ENCODE peak calls at places on chromosomes 12 and 14, in five cellular contexts. Y is stomach, Q is HL-60, J is AG04450, A is Panc1. E is an unnamed sample.

GRCh38 chr14:49339130-49339529 is 247.1 kb downstream of the RPS29 start:
- DNase-seq in A (no peak), Y (no peak), Q (no peak), J (no peak), E (no peak)

GRCh38 chr12:72679147-72679757 is 407.1 kb downstream of the TRHDE start:
- DNase-seq in Q (no peak), J (no peak), A (no peak), Y (no peak), E (no peak)

GRCh38 chr14:22657861-22658260 is 13.7 kb upstream of the OR6J1 start:
- DNase-seq in J (no peak), A (no peak), Q (no peak), Y (no peak), E (peak; percentile 26)

GRCh38 chr14:21090194-21090939 is 8.1 kb downstream of the ZNF219 start:
- DNase-seq in Y (no peak), A (no peak), J (no peak), Q (no peak), E (no peak)

GRCh38 chr12:84502907-84503787 is 409.5 kb downstream of the SLC6A15 start:
- DNase-seq in J (peak; percentile 55), Y (peak; percentile 30), A (peak; percentile 25), Q (peak; percentile 7), E (peak; percentile 47)

GRCh38 chr14:89004195-89004594 is 179.7 kb downstream of the TTC8 start:
- DNase-seq in J (peak; percentile 34), A (no peak), Y (no peak), Q (no peak), E (no peak)

GRCh38 chr14:74579447-74580274 is 32.4 kb downstream of the LTBP2 start:
- DNase-seq in A (no peak), Y (no peak), J (peak; percentile 69), Q (no peak), E (peak; percentile 81)

GRCh38 chr12:68781728-68782127 is 26.2 kb upstream of the MDM2 start:
- DNase-seq in J (no peak), Q (no peak), A (no peak), Y (no peak), E (no peak)

GRCh38 chr14:99936738-99937474 is 128.3 kb upstream of the EVL start:
- DNase-seq in Y (no peak), A (no peak), Q (no peak), J (no peak), E (no peak)
- TF ChIP-seq CTCF in Y (no peak), A (no peak), Q (no peak), J (no peak), E (no peak)

GRCh38 chr12:122520676-122521075 is 6.1 kb downstream of the RSRC2 start:
- DNase-seq in Q (no peak), Y (no peak), J (no peak), A (no peak), E (no peak)

GRCh38 chr12:122519418-122519817 is 7.3 kb downstream of the RSRC2 start:
- DNase-seq in A (no peak), Y (no peak), Q (no peak), J (no peak), E (no peak)

GRCh38 chr12:122516544-122517361 is 10.0 kb downstream of the RSRC2 start:
- DNase-seq in J (no peak), Q (no peak), A (no peak), Y (no peak), E (no peak)

GRCh38 chr12:122517877-122518276 is 8.9 kb downstream of the RSRC2 start:
- DNase-seq in J (peak; percentile 82), Y (no peak), Q (no peak), A (no peak), E (peak; percentile 96)

GRCh38 chr12:122518908-122519307 is 7.8 kb downstream of the RSRC2 start:
- DNase-seq in Q (no peak), J (no peak), A (no peak), Y (no peak), E (no peak)
- H3K4me3 ChIP-seq in Q (no peak overlapping the region), J (no peak overlapping the region), A (no peak overlapping the region), Y (no peak overlapping the region), E (no peak overlapping the region)

DNA sequence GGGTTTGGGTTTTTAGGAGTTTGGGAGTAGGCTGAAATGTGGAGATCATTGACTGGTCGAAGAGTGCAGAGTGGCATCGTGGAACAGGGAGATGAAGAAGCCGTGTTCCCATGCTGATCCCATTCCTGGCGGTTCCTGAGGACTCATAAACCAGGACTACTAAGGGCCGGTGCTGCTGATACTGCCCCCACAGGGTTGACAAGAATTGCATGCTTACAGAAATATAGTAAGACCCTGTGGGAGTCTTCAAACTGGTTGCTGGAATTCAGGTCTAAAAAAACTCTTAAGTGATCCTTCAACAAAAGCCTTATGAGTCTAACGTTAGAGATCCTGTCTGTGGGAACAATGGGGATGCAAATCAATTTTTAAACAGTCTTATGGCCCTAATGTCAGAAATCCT is 64.0 kb upstream of the ARHGAP5 start:
- DNase-seq in A (no peak), Y (no peak), Q (no peak), J (no peak), E (no peak)
- TF ChIP-seq CTCF in A (peak; percentile 16), Y (no peak), Q (no peak), J (no peak), E (no peak)

DNA sequence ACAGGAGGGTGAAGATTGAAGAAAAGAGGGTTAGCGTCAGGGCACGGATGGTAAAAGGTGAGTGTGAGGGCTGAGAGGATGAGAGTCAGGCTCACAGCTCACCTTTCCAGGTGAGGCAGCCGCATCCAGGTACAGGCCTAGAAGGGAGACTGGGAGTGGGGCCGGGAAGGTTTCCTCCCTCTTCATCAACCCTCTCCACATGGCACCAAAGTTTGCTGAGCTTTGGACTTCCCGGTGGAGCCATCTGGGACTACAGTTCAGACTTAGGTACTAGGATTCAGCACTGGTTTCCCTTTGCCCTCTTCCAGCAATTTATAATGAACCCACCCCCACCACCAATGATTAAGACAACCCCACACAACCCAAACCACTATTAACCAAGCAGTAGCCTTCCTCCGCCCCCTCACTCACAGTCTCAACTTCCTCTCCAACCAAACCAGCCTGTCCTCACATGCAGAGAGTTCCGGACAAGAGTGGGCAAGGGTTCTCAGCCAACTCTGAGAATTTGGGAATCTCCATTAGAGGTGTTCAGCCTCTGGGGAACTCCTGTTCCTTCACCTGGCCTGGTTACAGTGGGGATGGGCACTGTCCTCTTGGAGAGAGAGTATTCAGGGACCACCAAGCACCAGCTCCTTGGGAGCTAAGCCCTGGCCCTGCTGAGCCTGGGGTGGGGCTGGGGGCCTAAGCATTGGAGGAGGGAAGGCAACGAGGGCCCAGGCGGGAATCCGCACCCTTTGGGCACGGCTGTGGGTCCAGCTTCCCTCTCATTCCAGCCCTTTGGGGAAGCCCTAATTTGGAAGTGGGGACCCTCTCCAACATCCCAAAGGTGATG is 2.3 kb upstream of the HOXC4 start:
- DNase-seq in A (no peak), Q (no peak), J (no peak), Y (no peak), E (no peak)
- H3K4me3 ChIP-seq in A (no peak overlapping the region), Q (no peak overlapping the region), J (no peak overlapping the region), Y (no peak overlapping the region), E (no peak overlapping the region)

GRCh38 chr14:105941226-105942166 is 415.1 kb downstream of the TMEM121 start:
- DNase-seq in Y (no peak), J (no peak), Q (no peak), A (no peak), E (no peak)

GRCh38 chr14:105944632-105945610 is 418.5 kb downstream of the TMEM121 start:
- DNase-seq in A (peak; percentile 8), Y (peak; percentile 85), J (no peak), Q (peak; percentile 13), E (no peak)

GRCh38 chr14:105943973-105944602 is 417.7 kb downstream of the TMEM121 start:
- DNase-seq in Y (no peak), Q (no peak), A (no peak), J (no peak), E (no peak)

GRCh38 chr14:105947599-105947998 is 421.2 kb downstream of the TMEM121 start:
- DNase-seq in J (no peak), Q (no peak), A (no peak), Y (no peak), E (no peak)

GRCh38 chr14:105945891-105946290 is 419.5 kb downstream of the TMEM121 start:
- DNase-seq in J (no peak), Q (no peak), A (no peak), Y (no peak), E (no peak)
- TF ChIP-seq CTCF in J (no peak), Q (no peak), A (peak; percentile 16), Y (no peak), E (no peak)

GRCh38 chr14:67963960-67964359 is 144.4 kb downstream of the RAD51B start:
- DNase-seq in A (no peak), J (no peak), Q (no peak), Y (no peak), E (no peak)
- H3K4me3 ChIP-seq in A (no peak overlapping the region), J (no peak overlapping the region), Q (no peak overlapping the region), Y (peak overlapping the region; percentile 8), E (no peak overlapping the region)

GRCh38 chr14:102813691-102814090 is 36.4 kb downstream of the TRAF3 start:
- DNase-seq in Q (no peak), Y (no peak), A (no peak), J (no peak), E (no peak)
- TF ChIP-seq CTCF in Q (no peak), Y (no peak), A (no peak), J (no peak), E (no peak)

DNA sequence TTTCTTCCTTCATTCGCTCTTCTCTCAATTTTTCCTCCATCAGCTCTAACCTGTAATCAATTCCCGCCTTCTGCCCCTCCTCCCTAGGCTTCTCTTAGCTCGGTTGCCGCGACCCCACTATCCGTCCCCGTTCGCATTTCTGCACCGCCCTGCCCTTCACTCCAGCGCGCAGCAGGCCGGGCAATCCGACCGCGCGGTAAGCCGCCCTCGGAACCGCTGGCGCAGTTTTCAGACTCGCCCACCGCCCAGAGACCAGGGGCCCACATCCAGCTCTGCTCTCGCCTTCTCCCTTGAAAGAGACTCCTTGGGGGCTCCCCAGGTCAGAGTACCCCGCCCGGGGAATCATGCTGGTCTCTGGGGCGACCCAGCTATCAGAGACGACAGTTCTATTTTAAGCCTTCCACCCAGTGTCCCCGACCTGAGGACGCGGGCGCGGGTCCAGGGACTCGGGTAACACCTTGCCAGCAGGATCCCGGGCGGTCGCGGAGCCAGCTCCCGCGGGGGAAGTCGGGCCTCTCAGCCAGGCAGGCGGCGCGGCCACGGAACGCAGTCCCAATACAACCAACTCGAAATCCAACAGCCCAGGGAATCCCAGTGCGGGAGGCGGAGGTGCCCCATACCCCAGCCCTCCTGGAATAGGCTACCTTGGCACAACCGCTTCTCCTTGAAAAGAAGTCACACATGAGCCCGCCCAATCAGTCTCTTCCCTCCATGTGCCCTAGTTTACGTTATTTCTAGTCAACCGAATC is 5.7 kb upstream of the SLC38A4 start:
- DNase-seq in A (no peak), J (no peak), Y (peak; percentile 34), Q (no peak), E (no peak)
- H3K4me3 ChIP-seq in A (peak overlapping the region; percentile 41), J (peak overlapping the region; percentile 55), Y (peak overlapping the region; percentile 37), Q (no peak overlapping the region), E (peak overlapping the region; percentile 36)

GRCh38 chr12:110281549-110282342 is 699 bp downstream of the ATP2A2 start:
- DNase-seq in J (no peak), A (no peak), Y (peak; percentile 63), Q (no peak), E (no peak)
- TF ChIP-seq CTCF in J (no peak), A (no peak), Y (no peak), Q (no peak), E (no peak)